ENCODE peak calls at places on chromosomes 11 and 22, in six cellular contexts. K, G, R, V, M and L are unnamed samples.

GRCh38 chr11:131764126-131764525 is 393.7 kb downstream of the NTM start:
- DNase-seq in K (no peak), M (no peak), V (no peak), R (no peak), G (no peak), L (no peak)

GRCh38 chr11:75547617-75548054 is 14.4 kb upstream of the SERPINH1 start:
- DNase-seq in K (peak), M (peak), V (peak), G (peak), R (peak), L (peak)

GRCh38 chr11:2713721-2714462 is 14.1 kb upstream of the KCNQ1OT1 start:
- DNase-seq in R (no peak), K (no peak), M (no peak), G (no peak), V (no peak), L (no peak)

GRCh38 chr11:110538154-110538553 is 108.4 kb downstream of the FDX1 start:
- DNase-seq in M (no peak), G (no peak), R (no peak), V (no peak), K (no peak), L (no peak)

GRCh38 chr11:13834463-13834862 is 128.1 kb upstream of the SPON1 start:
- DNase-seq in K (peak), M (peak), G (peak), V (no peak), R (no peak), L (no peak)

GRCh38 chr22:38755911-38756532 is at the start of gene SUN2:
- DNase-seq in R (peak), K (peak), V (peak), M (peak), G (peak), L (peak)

GRCh38 chr11:2813141-2813908 is 72.2 kb downstream of the CDKN1C start:
- DNase-seq in K (no peak), V (no peak), R (no peak), M (no peak), G (no peak), L (no peak)

GRCh38 chr11:87780068-87780413 is 395.2 kb downstream of the RAB38 start:
- DNase-seq in G (no peak), K (no peak), V (no peak), M (no peak), R (no peak), L (no peak)

GRCh38 chr22:25482091-25482760 is 82.2 kb upstream of the GRK3 start:
- DNase-seq in K (no peak), G (no peak), M (no peak), V (no peak), R (no peak), L (no peak)

GRCh38 chr22:49663311-49663711 is 164.4 kb downstream of the BRD1 start:
- DNase-seq in M (no peak), K (no peak), V (no peak), R (no peak), G (no peak), L (peak)

GRCh38 chr11:70918242-70918641 is 334.1 kb downstream of the SHANK2 start:
- DNase-seq in R (no peak), K (no peak), M (no peak), V (no peak), G (no peak), L (no peak)

GRCh38 chr22:33331017-33331416 is 272.8 kb upstream of the SYN3 start:
- DNase-seq in K (no peak), M (no peak), G (no peak), R (no peak), V (no peak), L (no peak)